ENCODE peak calls at places on chromosomes 13 and 19, in six cellular contexts. N is neuronal stem cell, M is IMR-90, B is mesendoderm, Q is H1, X is trophoblast cell. F is an unnamed sample. For H3K36me3, the result is how much of the 10 kb centered on the place peaks cover.

GRCh38 chr19:43624933-43625332 is 5.5 kb upstream of the ZNF428 start:
- DNase-seq in N (no peak), M (peak), B (peak), Q (peak), X (peak), F (peak)

GRCh38 chr19:1811942-1812425 is at the start of gene ATP8B3:
- DNase-seq in N (no peak), M (no peak), B (no peak), Q (peak), X (no peak), F (no peak)

GRCh38 chr13:112616586-112617381 is 28.8 kb upstream of the TUBGCP3 start:
- DNase-seq in N (no peak), M (peak), B (peak), Q (peak), X (peak), F (peak)

GRCh38 chr13:93847162-93847561 is 620.6 kb downstream of the GPC6 start:
- DNase-seq in N (no peak), M (peak), B (no peak), Q (no peak), X (no peak), F (peak)

GRCh38 chr19:33675501-33676124 is 53.9 kb downstream of the CHST8 start:
- DNase-seq in N (no peak), M (no peak), B (no peak), Q (no peak), X (no peak), F (no peak)

GRCh38 chr19:459724-460511 is 915 bp downstream of the SHC2 start:
- DNase-seq in N (peak), M (peak), B (peak), Q (peak), X (no peak), F (peak)

GRCh38 chr13:109271991-109272454 is 514.4 kb downstream of the IRS2 start:
- DNase-seq in N (no peak), M (no peak), B (peak), Q (no peak), X (peak), F (peak)

GRCh38 chr13:40668335-40668734 is 1.9 kb upstream of the FOXO1 start:
- DNase-seq in N (no peak), M (no peak), B (peak), Q (no peak), X (no peak), F (peak)

GRCh38 chr19:33280351-33280921 is 21.9 kb downstream of the CEBPA start:
- DNase-seq in N (no peak), M (no peak), B (no peak), Q (no peak), X (no peak), F (no peak)

GRCh38 chr19:53660584-53660983 is 28.8 kb downstream of the DPRX start:
- DNase-seq in N (no peak), M (no peak), B (no peak), Q (no peak), X (no peak), F (no peak)

GRCh38 chr19:35249146-35249847 is 495 bp downstream of the LSR start:
- DNase-seq in N (no peak), M (no peak), B (peak), Q (no peak), X (no peak), F (no peak)

GRCh38 chr19:2059422-2060201 is 8.6 kb upstream of the MKNK2 start:
- DNase-seq in N (no peak), M (peak), B (peak), Q (no peak), X (peak), F (peak)

GRCh38 chr19:35592226-35592625 is 6.3 kb downstream of the PMIS2 start:
- DNase-seq in N (peak), M (peak), B (peak), Q (peak), X (no peak), F (peak)

GRCh38 chr13:32216281-32216680 is 98.9 kb downstream of the ZAR1L start:
- DNase-seq in N (no peak), M (no peak), B (no peak), Q (no peak), X (no peak), F (no peak)

GRCh38 chr13:40287428-40287827 is 379.0 kb downstream of the FOXO1 start:
- DNase-seq in N (no peak), M (no peak), B (no peak), Q (no peak), X (no peak), F (no peak)

GRCh38 chr13:71079638-71080037 is 787.4 kb downstream of the DACH1 start:
- DNase-seq in N (no peak), M (no peak), B (no peak), Q (no peak), X (no peak), F (no peak)

GRCh38 chr13:65940720-65941119 is 1289.4 kb downstream of the PCDH9 start:
- DNase-seq in N (no peak), M (no peak), B (no peak), Q (no peak), X (no peak), F (no peak)

GRCh38 chr19:51735759-51736449 is 12.1 kb upstream of the HAS1 start:
- DNase-seq in N (no peak), M (peak), B (no peak), Q (no peak), X (peak), F (no peak)

GRCh38 chr13:67416047-67416925 is 186.2 kb upstream of the PCDH9 start:
- DNase-seq in N (peak), M (peak), B (peak), Q (peak), X (no peak), F (peak)

GRCh38 chr19:18000981-18001836 is 6.8 kb upstream of the ARRDC2 start:
- DNase-seq in N (no peak), M (peak), B (peak), Q (peak), X (peak), F (peak)

GRCh38 chr13:36848228-36848982 is 29.4 kb downstream of the RFXAP start:
- DNase-seq in N (no peak), M (peak), B (peak), Q (peak), X (no peak), F (no peak)

GRCh38 chr13:64928704-64929499 is 2301.2 kb downstream of the PCDH9 start:
- DNase-seq in N (no peak), M (peak), B (peak), Q (no peak), X (peak), F (peak)

GRCh38 chr13:84896128-84896527 is 903.1 kb downstream of the SLITRK6 start:
- DNase-seq in N (peak), M (peak), B (peak), Q (peak), X (peak), F (peak)

GRCh38 chr19:33719366-33720154 is 77.1 kb upstream of the KCTD15 start:
- DNase-seq in N (no peak), M (no peak), B (no peak), Q (no peak), X (no peak), F (no peak)

GRCh38 chr13:50200988-50201387 is 185.7 kb downstream of the KCNRG start:
- DNase-seq in N (no peak), M (no peak), B (no peak), Q (no peak), X (no peak), F (no peak)

GRCh38 chr13:80224468-80224867 is 116.5 kb downstream of the SPRY2 start:
- DNase-seq in N (no peak), M (peak), B (no peak), Q (no peak), X (no peak), F (no peak)

GRCh38 chr19:42267644-42268141 is 1.4 kb upstream of the CIC start:
- DNase-seq in N (no peak), M (no peak), B (no peak), Q (no peak), X (peak), F (no peak)

GRCh38 chr19:42270346-42271044 is 1.4 kb downstream of the CIC start:
- DNase-seq in N (no peak), M (no peak), B (no peak), Q (no peak), X (no peak), F (peak)

GRCh38 chr19:42269518-42270345 is 680 bp downstream of the CIC start:
- DNase-seq in N (no peak), M (no peak), B (no peak), Q (no peak), X (no peak), F (no peak)

GRCh38 chr19:42268704-42269517 is at the start of gene CIC:
- DNase-seq in N (peak), M (peak), B (peak), Q (peak), X (peak), F (peak)

GRCh38 chr19:42268142-42268703 is 829 bp upstream of the CIC start:
- DNase-seq in N (peak), M (peak), B (peak), Q (peak), X (peak), F (peak)
- H2BK120ac ChIP-seq in N (no peak), M (peak), B (no peak), Q (peak), X (peak), F (peak)

GRCh38 chr13:45401306-45401705 is 16.9 kb downstream of the SLC25A30 start:
- DNase-seq in N (no peak), M (no peak), B (no peak), Q (no peak), X (no peak), F (no peak)

GRCh38 chr13:45406421-45406820 is 11.8 kb downstream of the SLC25A30 start:
- DNase-seq in N (no peak), M (no peak), B (no peak), Q (no peak), X (no peak), F (no peak)

GRCh38 chr13:45403081-45403480 is 15.1 kb downstream of the SLC25A30 start:
- DNase-seq in N (no peak), M (no peak), B (no peak), Q (no peak), X (no peak), F (no peak)

GRCh38 chr13:45398862-45399261 is 19.3 kb downstream of the SLC25A30 start:
- DNase-seq in N (no peak), M (no peak), B (no peak), Q (no peak), X (no peak), F (no peak)

GRCh38 chr13:45402641-45403040 is 15.5 kb downstream of the SLC25A30 start:
- DNase-seq in N (no peak), M (no peak), B (no peak), Q (no peak), X (no peak), F (no peak)
- H3K36me3 ChIP-seq in N (under half), M (under half), B (under half), Q (under half), X (under half), F (under half)

GRCh38 chr13:47216176-47216822 is 319.4 kb upstream of the HTR2A start:
- DNase-seq in N (no peak), M (peak), B (peak), Q (no peak), X (peak), F (peak)
- H3K27ac ChIP-seq in N (no peak), M (no peak), B (no peak), Q (no peak), X (peak), F (peak)

GRCh38 chr13:45105895-45106294 is 14.4 kb upstream of the GTF2F2 start:
- DNase-seq in N (no peak), M (peak), B (no peak), Q (no peak), X (peak), F (peak)
- H2BK120ac ChIP-seq in N (peak), M (peak), B (no peak), Q (no peak), X (no peak), F (no peak)

GRCh38 chr13:24443366-24443765 is 69.2 kb downstream of the PARP4 start:
- DNase-seq in N (no peak), M (no peak), B (no peak), Q (no peak), X (no peak), F (no peak)
- H3K36me3 ChIP-seq in N (under half), M (under half), B (under half), Q (under half), X (under half), F (under half)

GRCh38 chr19:38402967-38403674 is at the start of gene FAM98C:
- DNase-seq in N (peak), M (peak), B (peak), Q (peak), X (peak), F (peak)
- H3K27ac ChIP-seq in N (no peak), M (peak), B (no peak), Q (no peak), X (no peak), F (no peak)

GRCh38 chr19:39409207-39409885 is 2.7 kb downstream of the ZFP36 start:
- DNase-seq in N (no peak), M (peak), B (peak), Q (peak), X (peak), F (peak)
- H2BK120ac ChIP-seq in N (peak), M (peak), B (peak), Q (no peak), X (peak), F (peak)

GRCh38 chr13:110627761-110628476 is 12.6 kb downstream of the NAXD start:
- DNase-seq in N (no peak), M (no peak), B (no peak), Q (no peak), X (no peak), F (no peak)
- H3K36me3 ChIP-seq in N (under half), M (half or more), B (under half), Q (under half), X (under half), F (half or more)